ENCODE peak calls at places on chromosomes 3 and 15, in four cellular contexts. One of them, this sample, is unnamed.

GRCh38 chr3:82222401-82222800 is 461.0 kb upstream of the GBE1 start:
- DNase-seq in putamen: no peak
- DNase-seq in SW480: no peak
- DNase-seq in substantia nigra: no peak
- DNase-seq in this sample: no peak

GRCh38 chr3:124650798-124651197 is 79.5 kb upstream of the UMPS start:
- DNase-seq in SW480: no peak
- DNase-seq in putamen: no peak
- DNase-seq in substantia nigra: no peak
- DNase-seq in this sample: no peak

GRCh38 chr3:41118461-41119385 is 80.6 kb upstream of the CTNNB1 start:
- DNase-seq in putamen: no peak
- DNase-seq in substantia nigra: no peak
- DNase-seq in SW480: peak; percentile 46
- DNase-seq in this sample: no peak

GRCh38 chr15:67833504-67834248 is 6.2 kb downstream of the RNU6-1 start:
- DNase-seq in SW480: no peak
- DNase-seq in putamen: no peak
- DNase-seq in substantia nigra: no peak
- DNase-seq in this sample: no peak

GRCh38 chr3:161977063-161977462 is 480.5 kb downstream of the OTOL1 start:
- DNase-seq in putamen: no peak
- DNase-seq in substantia nigra: no peak
- DNase-seq in SW480: no peak
- DNase-seq in this sample: no peak

GRCh38 chr3:114527036-114527644 is 233.3 kb downstream of the TIGIT start:
- DNase-seq in SW480: peak; percentile 18
- DNase-seq in substantia nigra: no peak
- DNase-seq in putamen: no peak
- DNase-seq in this sample: no peak

GRCh38 chr15:88472225-88472624 is 4.7 kb downstream of the MRPS11 start:
- DNase-seq in putamen: no peak
- DNase-seq in substantia nigra: no peak
- DNase-seq in SW480: no peak
- DNase-seq in this sample: no peak

GRCh38 chr15:86608461-86608860 is 528.8 kb downstream of the AGBL1 start:
- DNase-seq in SW480: no peak
- DNase-seq in substantia nigra: no peak
- DNase-seq in putamen: no peak
- DNase-seq in this sample: no peak

GRCh38 chr3:101703169-101703568 is 16.7 kb upstream of the RPL24 start:
- DNase-seq in putamen: no peak
- DNase-seq in SW480: peak; percentile 22
- DNase-seq in substantia nigra: no peak
- DNase-seq in this sample: no peak

GRCh38 chr3:72996121-72996472 is 514 bp upstream of the PPP4R2 start:
- DNase-seq in putamen: no peak
- DNase-seq in substantia nigra: no peak
- DNase-seq in SW480: no peak
- DNase-seq in this sample: no peak

GRCh38 chr15:31034152-31034551 is 42.7 kb upstream of the MTMR10 start:
- DNase-seq in SW480: no peak
- DNase-seq in substantia nigra: no peak
- DNase-seq in putamen: no peak
- DNase-seq in this sample: no peak

GRCh38 chr15:25087137-25087536 is 132.3 kb downstream of the SNRPN start:
- DNase-seq in SW480: no peak
- DNase-seq in putamen: no peak
- DNase-seq in substantia nigra: no peak
- DNase-seq in this sample: no peak

GRCh38 chr15:82150645-82151044 is 104.8 kb upstream of the MEX3B start:
- DNase-seq in substantia nigra: no peak
- DNase-seq in putamen: no peak
- DNase-seq in SW480: no peak
- DNase-seq in this sample: no peak

GRCh38 chr3:194133661-194134230 is 2.2 kb upstream of the HES1 start:
- DNase-seq in putamen: no peak
- DNase-seq in substantia nigra: peak; percentile 66
- DNase-seq in SW480: peak; percentile 88
- DNase-seq in this sample: no peak

GRCh38 chr3:122395582-122395981 is 11.6 kb downstream of the FAM162A start:
- DNase-seq in SW480: no peak
- DNase-seq in putamen: no peak
- DNase-seq in substantia nigra: no peak
- DNase-seq in this sample: no peak

GRCh38 chr3:58657571-58658141 is 8.9 kb downstream of the FAM3D start:
- DNase-seq in putamen: no peak
- DNase-seq in substantia nigra: no peak
- DNase-seq in SW480: no peak
- DNase-seq in this sample: no peak

GRCh38 chr3:184798120-184798519 is 13.8 kb upstream of the VPS8 start:
- DNase-seq in putamen: no peak
- DNase-seq in substantia nigra: no peak
- DNase-seq in SW480: no peak
- DNase-seq in this sample: no peak

GRCh38 chr15:72375501-72375845 is 341 bp downstream of the HEXA start:
- DNase-seq in putamen: no peak
- DNase-seq in SW480: no peak
- DNase-seq in substantia nigra: no peak
- DNase-seq in this sample: no peak

GRCh38 chr3:198107840-198108734 is 148.1 kb downstream of the LMLN start:
- DNase-seq in substantia nigra: no peak
- DNase-seq in putamen: no peak
- DNase-seq in SW480: peak; percentile 13
- DNase-seq in this sample: no peak

GRCh38 chr15:35098737-35099136 is 13.6 kb upstream of the NANOGP8 start:
- DNase-seq in SW480: no peak
- DNase-seq in substantia nigra: no peak
- DNase-seq in putamen: no peak
- DNase-seq in this sample: no peak

GRCh38 chr3:128278761-128279593 is 125.7 kb downstream of the EEFSEC start:
- DNase-seq in putamen: no peak
- DNase-seq in SW480: no peak
- DNase-seq in substantia nigra: peak; percentile 22
- DNase-seq in this sample: peak; percentile 8

GRCh38 chr3:58535531-58536500 is 1.2 kb downstream of the ACOX2 start:
- DNase-seq in substantia nigra: no peak
- DNase-seq in putamen: no peak
- DNase-seq in SW480: peak; percentile 88
- DNase-seq in this sample: no peak

GRCh38 chr3:61438253-61439115 is 122.9 kb upstream of the PTPRG start:
- DNase-seq in SW480: no peak
- DNase-seq in substantia nigra: no peak
- DNase-seq in putamen: peak; percentile 3
- DNase-seq in this sample: no peak

GRCh38 chr15:33029247-33029646 is 165.3 kb downstream of the FMN1 start:
- DNase-seq in SW480: no peak
- DNase-seq in substantia nigra: no peak
- DNase-seq in putamen: no peak
- DNase-seq in this sample: no peak

GRCh38 chr3:187263270-187263669 is 28.3 kb downstream of the MASP1 start:
- DNase-seq in SW480: no peak
- DNase-seq in substantia nigra: no peak
- DNase-seq in putamen: no peak
- DNase-seq in this sample: no peak